ENCODE peak calls at places on chromosomes 2 and 18, in eight cellular contexts. B, R, N, P, U, K, M and X are unnamed samples.

GRCh38 chr2:60555066-60555793 is 1.8 kb upstream of the BCL11A start:
- DNase-seq in B (no peak), R (peak), N (no peak), P (peak), U (peak), K (peak), M (peak), X (peak)

GRCh38 chr2:60939622-60940021 is 58.2 kb downstream of the REL start:
- DNase-seq in B (no peak), R (no peak), N (no peak), P (no peak), U (no peak), K (no peak), M (no peak), X (no peak)

GRCh38 chr18:79533146-79533545 is 137.4 kb downstream of the NFATC1 start:
- DNase-seq in B (no peak), R (no peak), N (no peak), P (no peak), U (no peak), K (no peak), M (no peak), X (no peak)

GRCh38 chr2:173713904-173714555 is 251.1 kb downstream of the SP3 start:
- DNase-seq in B (no peak), R (no peak), N (no peak), P (no peak), U (no peak), K (no peak), M (no peak), X (no peak)

GRCh38 chr2:152335851-152336102 is 803 bp downstream of the FMNL2 start:
- DNase-seq in B (no peak), R (no peak), N (no peak), P (no peak), U (no peak), K (no peak), M (no peak), X (no peak)

GRCh38 chr2:66547113-66547512 is 112.2 kb downstream of the MEIS1 start:
- DNase-seq in B (no peak), R (no peak), N (no peak), P (no peak), U (no peak), K (no peak), M (no peak), X (no peak)

GRCh38 chr2:237616373-237617304 is 10.7 kb upstream of the LRRFIP1 start:
- DNase-seq in B (peak), R (no peak), N (peak), P (no peak), U (peak), K (no peak), M (no peak), X (no peak)

GRCh38 chr2:241095594-241096290 is 6.3 kb downstream of the MTERF4 start:
- DNase-seq in B (no peak), R (no peak), N (no peak), P (no peak), U (no peak), K (no peak), M (no peak), X (no peak)

GRCh38 chr2:65300134-65300771 is 72.6 kb downstream of the ACTR2 start:
- DNase-seq in B (no peak), R (no peak), N (no peak), P (no peak), U (no peak), K (peak), M (no peak), X (no peak)